ENCODE peak calls at places on chromosomes 16 and 17, in nine cellular contexts. U is CD4-positive, alpha-beta memory T cell; C is A549; Z is tibial nerve; H is lower lobe of right lung; F is heart left ventricle; Q is IMR-90; S is ovary; J is left ventricle myocardium inferior. M is an unnamed sample.

GRCh38 chr16:89409161-89409711 is 81.1 kb downstream of the ANKRD11 start:
- DNase-seq in J (no peak), F (no peak), U (peak; percentile 90), C (no peak), Q (peak; percentile 71), S (no peak), Z (no peak), H (no peak), M (peak; percentile 78)

GRCh38 chr17:33072421-33073175 is 81.0 kb downstream of the SPACA3 start:
- DNase-seq in Z (no peak), J (no peak), H (no peak), S (no peak), U (no peak), Q (no peak), C (no peak), F (no peak), M (no peak)

GRCh38 chr17:50176559-50177471 is 11.0 kb downstream of the SGCA start:
- DNase-seq in J (no peak), F (peak; percentile 52), Q (no peak), S (no peak), U (no peak), H (no peak), Z (no peak), C (no peak), M (no peak)

GRCh38 chr17:46772013-46772878 is 46.2 kb downstream of the WNT3 start:
- DNase-seq in S (no peak), F (peak; percentile 38), Q (no peak), H (peak; percentile 71), U (no peak), C (peak; percentile 56), Z (no peak), J (peak; percentile 35), M (no peak)

GRCh38 chr16:11679250-11679649 is 11.0 kb downstream of the SNN start:
- DNase-seq in Q (no peak), C (no peak), J (no peak), Z (no peak), S (no peak), U (no peak), F (peak; percentile 26), H (no peak), M (no peak)

GRCh38 chr16:79380990-79381389 is 219.5 kb downstream of the MAF start:
- DNase-seq in J (no peak), Z (no peak), F (no peak), Q (no peak), H (no peak), C (no peak), U (peak; percentile 50), S (no peak), M (no peak)

GRCh38 chr17:76274559-76274956 is 9.4 kb downstream of the UBALD2 start:
- DNase-seq in Z (no peak), J (no peak), F (no peak), H (no peak), S (no peak), Q (no peak), C (no peak), U (no peak), M (no peak)

GRCh38 chr17:33922971-33923370 is 332.1 kb upstream of the CCL2 start:
- DNase-seq in S (no peak), F (no peak), U (no peak), C (no peak), Q (no peak), Z (no peak), J (no peak), H (no peak), M (no peak)

GRCh38 chr16:6926762-6927161 is 405.9 kb upstream of the RBFOX1 start:
- DNase-seq in J (no peak), F (no peak), U (no peak), H (no peak), Z (no peak), Q (no peak), S (no peak), C (no peak), M (no peak)

GRCh38 chr16:70579648-70580630 is 56.3 kb downstream of the SF3B3 start:
- DNase-seq in J (peak; percentile 64), Q (no peak), U (no peak), Z (no peak), F (peak; percentile 63), C (no peak), H (no peak), S (peak; percentile 30), M (no peak)

GRCh38 chr17:27199948-27200347 is 94.0 kb upstream of the WSB1 start:
- DNase-seq in H (no peak), J (no peak), S (no peak), C (no peak), Q (peak; percentile 4), F (no peak), Z (no peak), U (no peak), M (no peak)

GRCh38 chr17:4902540-4902939 is 358 bp downstream of the CHRNE start:
- DNase-seq in U (no peak), J (no peak), S (no peak), C (no peak), H (peak; percentile 43), Q (no peak), Z (no peak), F (no peak), M (no peak)

GRCh38 chr16:27287051-27287811 is 18.7 kb upstream of the NSMCE1 start:
- DNase-seq in C (no peak), H (no peak), Q (no peak), U (no peak), F (no peak), S (no peak), J (no peak), Z (no peak), M (no peak)

GRCh38 chr17:70060415-70060814 is 14.6 kb upstream of the KCNJ16 start:
- DNase-seq in H (no peak), J (no peak), F (no peak), Z (no peak), U (no peak), Q (peak; percentile 45), S (peak; percentile 51), C (no peak), M (no peak)

GRCh38 chr17:2855063-2855600 is 58.9 kb downstream of the RAP1GAP2 start:
- DNase-seq in F (no peak), Z (no peak), S (no peak), C (no peak), H (no peak), Q (peak; percentile 34), J (no peak), U (no peak), M (no peak)
- H3K4me1 ChIP-seq in F (peaks cover 25% of the 10 kb centered on the region), Z (no peaks in the 10 kb centered on the region), S (peaks cover 1% of the 10 kb centered on the region), C (peaks cover 14% of the 10 kb centered on the region), H (peaks cover 23% of the 10 kb centered on the region), Q (peaks cover 2% of the 10 kb centered on the region), J (peaks cover 51% of the 10 kb centered on the region), U (peaks cover 20% of the 10 kb centered on the region), M (peaks cover 12% of the 10 kb centered on the region)

GRCh38 chr16:48162839-48163410 is 7.1 kb upstream of the ABCC12 start:
- DNase-seq in S (no peak), J (no peak), F (no peak), Q (no peak), Z (no peak), U (no peak), H (no peak), C (no peak), M (no peak)
- H3K4me3 ChIP-seq in S (no peak overlapping the region), J (no peak overlapping the region), F (no peak overlapping the region), Q (no peak overlapping the region), Z (no peak overlapping the region), U (no peak overlapping the region), H (no peak overlapping the region), C (no peak overlapping the region), M (no peak overlapping the region)

DNA sequence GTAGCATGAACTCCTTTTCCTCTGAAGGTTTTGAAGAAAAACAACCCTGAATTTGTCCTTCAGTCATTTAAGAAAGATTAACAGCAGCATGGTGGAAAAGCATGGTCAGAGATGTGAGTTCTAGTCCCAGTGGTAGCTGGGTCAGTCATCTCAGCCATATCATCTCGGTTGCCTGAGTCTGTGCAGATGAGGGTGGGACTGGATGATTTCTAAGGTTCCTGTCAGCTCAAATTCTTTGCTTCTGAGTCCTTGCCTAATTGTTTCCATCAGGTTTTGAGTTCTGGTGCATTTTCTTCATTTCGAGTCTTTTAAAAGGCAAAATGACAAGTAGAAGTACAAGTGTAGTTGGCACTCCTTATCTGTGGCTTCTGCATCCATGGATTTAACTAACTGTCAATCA is 63.9 kb downstream of the TNRC6C start:
- DNase-seq in H (no peak), S (no peak), C (no peak), J (no peak), U (no peak), F (no peak), Z (no peak), Q (peak; percentile 22), M (no peak)
- H3K4me1 ChIP-seq in H (peaks cover 3% of the 10 kb centered on the region), S (no peaks in the 10 kb centered on the region), C (no peaks in the 10 kb centered on the region), J (peaks cover 44% of the 10 kb centered on the region), U (peaks cover 24% of the 10 kb centered on the region), F (peaks cover 24% of the 10 kb centered on the region), Z (no peaks in the 10 kb centered on the region), Q (no peaks in the 10 kb centered on the region), M (peaks cover 11% of the 10 kb centered on the region)

GRCh38 chr16:87638736-87639135 is 36.4 kb downstream of the JPH3 start:
- DNase-seq in F (no peak), Q (no peak), C (no peak), J (no peak), Z (no peak), S (no peak), H (no peak), U (no peak), M (no peak)
- H3K4me3 ChIP-seq in F (no peak overlapping the region), Q (no peak overlapping the region), C (no peak overlapping the region), J (no peak overlapping the region), Z (no peak overlapping the region), S (no peak overlapping the region), H (no peak overlapping the region), U (no peak overlapping the region), M (no peak overlapping the region)

DNA sequence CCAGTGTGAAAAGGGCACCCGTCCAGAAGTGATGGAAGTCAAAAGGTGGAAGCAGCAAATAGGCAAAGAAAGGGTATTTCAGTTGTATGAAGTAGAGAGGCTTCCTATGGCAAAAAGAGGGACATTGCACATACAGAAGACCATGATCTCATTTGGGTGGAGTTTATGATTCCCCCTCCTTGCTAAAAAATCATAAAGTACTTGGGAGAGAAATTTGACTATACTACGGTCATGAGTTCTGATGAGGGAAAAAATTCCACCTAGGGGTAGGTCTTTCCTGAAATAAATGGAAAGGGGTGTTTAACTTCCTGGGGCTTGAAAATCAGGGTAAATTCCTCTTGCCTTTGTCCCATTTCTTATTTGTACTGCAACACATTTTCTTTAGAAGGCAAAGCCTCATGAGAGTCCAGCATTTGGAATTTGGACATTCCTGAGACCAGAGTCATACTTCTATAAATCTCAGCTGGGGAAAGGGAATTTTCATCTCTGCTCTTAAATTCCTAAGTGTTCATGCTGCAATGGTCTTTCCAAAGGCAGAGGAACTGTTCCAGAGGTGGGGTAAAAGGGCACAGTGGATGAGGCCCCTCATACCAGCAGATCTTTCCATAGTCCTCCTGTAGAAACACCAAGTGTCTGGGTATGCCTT is 5.8 kb downstream of the LYRM1 start:
- DNase-seq in C (no peak), Q (peak; percentile 85), S (no peak), U (no peak), Z (peak; percentile 46), J (no peak), H (no peak), F (no peak), M (no peak)
- H3K4me1 ChIP-seq in C (peaks cover 74% of the 10 kb centered on the region), Q (peaks cover 23% of the 10 kb centered on the region), S (peaks cover 16% of the 10 kb centered on the region), U (peaks cover 40% of the 10 kb centered on the region), Z (peaks cover 3% of the 10 kb centered on the region), J (peaks cover 82% of the 10 kb centered on the region), H (peaks cover 74% of the 10 kb centered on the region), F (peaks cover 75% of the 10 kb centered on the region), M (peaks cover 22% of the 10 kb centered on the region)

M was measured in naive thymus-derived CD4-positive, alpha-beta T cell.